ENCODE peak calls at places on chromosome X, in four cellular contexts. One of them, this sample, is unnamed.

GRCh38 chrX:13498220-13498619 is 71.2 kb upstream of the EGFL6 start:
- DNase-seq in K562: no peak
- DNase-seq in A549: no peak
- DNase-seq in GM12878: no peak
- DNase-seq in this sample: no peak

GRCh38 chrX:150314186-150314585 is 48.9 kb upstream of the MAMLD1 start:
- DNase-seq in K562: no peak
- DNase-seq in A549: no peak
- DNase-seq in GM12878: no peak
- DNase-seq in this sample: no peak

GRCh38 chrX:45716747-45717146 is 516.1 kb upstream of the DIPK2B start:
- DNase-seq in K562: no peak
- DNase-seq in A549: no peak
- DNase-seq in GM12878: no peak
- DNase-seq in this sample: no peak

GRCh38 chrX:109266034-109266433 is 215.9 kb downstream of the GUCY2F start:
- DNase-seq in K562: no peak
- DNase-seq in A549: no peak
- DNase-seq in GM12878: no peak
- DNase-seq in this sample: no peak

GRCh38 chrX:39212456-39212855 is 411.2 kb downstream of the MID1IP1 start:
- DNase-seq in K562: no peak
- DNase-seq in A549: no peak
- DNase-seq in GM12878: no peak
- DNase-seq in this sample: no peak

GRCh38 chrX:123422875-123423274 is 238.8 kb downstream of the GRIA3 start:
- DNase-seq in K562: peak
- DNase-seq in A549: peak
- DNase-seq in GM12878: no peak
- DNase-seq in this sample: peak

GRCh38 chrX:13495232-13495631 is 74.2 kb upstream of the EGFL6 start:
- DNase-seq in K562: no peak
- DNase-seq in A549: no peak
- DNase-seq in GM12878: no peak
- DNase-seq in this sample: no peak

GRCh38 chrX:139892512-139892911 is 40.3 kb downstream of the ATP11C start:
- DNase-seq in K562: no peak
- DNase-seq in A549: no peak
- DNase-seq in GM12878: peak
- DNase-seq in this sample: no peak

GRCh38 chrX:2609431-2610238 is 81.5 kb upstream of the CD99 start:
- DNase-seq in K562: no peak
- DNase-seq in A549: peak
- DNase-seq in GM12878: no peak
- DNase-seq in this sample: no peak

GRCh38 chrX:1578511-1579173 is 12.8 kb upstream of the AKAP17A start:
- DNase-seq in K562: no peak
- DNase-seq in A549: no peak
- DNase-seq in GM12878: no peak
- DNase-seq in this sample: no peak

GRCh38 chrX:10949541-10949940 is 161.6 kb upstream of the HCCS start:
- DNase-seq in K562: no peak
- DNase-seq in A549: no peak
- DNase-seq in GM12878: no peak
- DNase-seq in this sample: no peak

GRCh38 chrX:13533726-13534125 is 35.7 kb upstream of the EGFL6 start:
- DNase-seq in K562: no peak
- DNase-seq in A549: no peak
- DNase-seq in GM12878: no peak
- DNase-seq in this sample: no peak

GRCh38 chrX:49901068-49901467 is 21.3 kb upstream of the CLCN5 start:
- DNase-seq in K562: no peak
- DNase-seq in A549: no peak
- DNase-seq in GM12878: no peak
- DNase-seq in this sample: no peak

GRCh38 chrX:68462197-68462596 is 28.9 kb upstream of the OPHN1 start:
- DNase-seq in K562: no peak
- DNase-seq in A549: no peak
- DNase-seq in GM12878: no peak
- DNase-seq in this sample: no peak

GRCh38 chrX:19904778-19905367 is 17.5 kb upstream of the SH3KBP1 start:
- DNase-seq in K562: peak
- DNase-seq in A549: peak
- DNase-seq in GM12878: no peak
- DNase-seq in this sample: peak

GRCh38 chrX:109312757-109313156 is 169.1 kb downstream of the GUCY2F start:
- DNase-seq in K562: no peak
- DNase-seq in A549: no peak
- DNase-seq in GM12878: no peak
- DNase-seq in this sample: no peak

GRCh38 chrX:20060961-20061868 is 55.5 kb downstream of the MAP7D2 start:
- DNase-seq in K562: no peak
- DNase-seq in A549: no peak
- DNase-seq in GM12878: peak
- DNase-seq in this sample: no peak

GRCh38 chrX:71671043-71671829 is 3.9 kb downstream of the LOC101059915 start:
- DNase-seq in K562: no peak
- DNase-seq in A549: no peak
- DNase-seq in GM12878: no peak
- DNase-seq in this sample: no peak

GRCh38 chrX:49209434-49210251 is 9.7 kb upstream of the SYP start:
- DNase-seq in K562: peak
- DNase-seq in A549: no peak
- DNase-seq in GM12878: no peak
- DNase-seq in this sample: no peak

GRCh38 chrX:94057385-94057784 is 383.4 kb downstream of the FAM133A start:
- DNase-seq in K562: no peak
- DNase-seq in A549: no peak
- DNase-seq in GM12878: no peak
- DNase-seq in this sample: no peak

GRCh38 chrX:34146906-34147305 is 14.8 kb upstream of the FAM47A start:
- DNase-seq in K562: no peak
- DNase-seq in A549: no peak
- DNase-seq in GM12878: no peak
- DNase-seq in this sample: no peak

GRCh38 chrX:45009371-45010000 is 136.5 kb downstream of the KDM6A start:
- DNase-seq in K562: no peak
- DNase-seq in A549: no peak
- DNase-seq in GM12878: no peak
- DNase-seq in this sample: no peak

GRCh38 chrX:42797646-42798045 is 19.7 kb upstream of the PPP1R2C start:
- DNase-seq in K562: no peak
- DNase-seq in A549: no peak
- DNase-seq in GM12878: no peak
- DNase-seq in this sample: no peak
- TF ChIP-seq POLR2AphosphoS2 in K562: no peak
- TF ChIP-seq POLR2AphosphoS2 in A549: no peak
- TF ChIP-seq POLR2AphosphoS2 in GM12878: no peak
- TF ChIP-seq POLR2AphosphoS2 in this sample: no peak

DNA sequence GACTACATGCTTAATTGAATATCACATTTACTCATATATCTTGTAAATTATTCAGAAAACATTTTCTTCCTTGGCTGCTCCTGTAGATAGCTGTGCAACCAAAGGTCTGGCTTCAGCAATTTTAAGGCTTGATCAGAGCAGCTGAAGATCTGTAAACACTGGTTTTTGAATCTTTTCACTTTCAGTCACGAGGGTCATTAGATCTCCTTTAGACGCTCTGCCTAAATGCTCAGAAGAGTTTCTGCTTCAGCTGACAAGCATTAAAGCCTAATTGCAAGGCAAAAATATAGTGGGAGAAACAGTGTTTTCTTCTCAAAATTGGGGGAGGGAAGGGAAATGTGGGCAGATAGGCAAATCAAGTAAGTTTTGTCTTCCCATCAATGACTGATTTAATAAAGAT is 25.7 kb downstream of the TRPC5 start:
- DNase-seq in K562: no peak
- DNase-seq in A549: no peak
- DNase-seq in GM12878: peak
- DNase-seq in this sample: no peak
- TF ChIP-seq POLR2AphosphoS2 in K562: no peak
- TF ChIP-seq POLR2AphosphoS2 in A549: no peak
- TF ChIP-seq POLR2AphosphoS2 in GM12878: no peak
- TF ChIP-seq POLR2AphosphoS2 in this sample: no peak

GRCh38 chrX:81996166-81996565 is 794.3 kb downstream of the SH3BGRL start:
- DNase-seq in K562: no peak
- DNase-seq in A549: no peak
- DNase-seq in GM12878: no peak
- DNase-seq in this sample: no peak
- TF ChIP-seq POLR2AphosphoS2 in K562: no peak
- TF ChIP-seq POLR2AphosphoS2 in A549: no peak
- TF ChIP-seq POLR2AphosphoS2 in GM12878: no peak
- TF ChIP-seq POLR2AphosphoS2 in this sample: no peak

GRCh38 chrX:154714925-154715324 is 36.0 kb downstream of the GAB3 start:
- DNase-seq in K562: peak
- DNase-seq in A549: peak
- DNase-seq in GM12878: no peak
- DNase-seq in this sample: peak
- TF ChIP-seq POLR2AphosphoS2 in K562: no peak
- TF ChIP-seq POLR2AphosphoS2 in A549: no peak
- TF ChIP-seq POLR2AphosphoS2 in GM12878: no peak
- TF ChIP-seq POLR2AphosphoS2 in this sample: no peak

DNA sequence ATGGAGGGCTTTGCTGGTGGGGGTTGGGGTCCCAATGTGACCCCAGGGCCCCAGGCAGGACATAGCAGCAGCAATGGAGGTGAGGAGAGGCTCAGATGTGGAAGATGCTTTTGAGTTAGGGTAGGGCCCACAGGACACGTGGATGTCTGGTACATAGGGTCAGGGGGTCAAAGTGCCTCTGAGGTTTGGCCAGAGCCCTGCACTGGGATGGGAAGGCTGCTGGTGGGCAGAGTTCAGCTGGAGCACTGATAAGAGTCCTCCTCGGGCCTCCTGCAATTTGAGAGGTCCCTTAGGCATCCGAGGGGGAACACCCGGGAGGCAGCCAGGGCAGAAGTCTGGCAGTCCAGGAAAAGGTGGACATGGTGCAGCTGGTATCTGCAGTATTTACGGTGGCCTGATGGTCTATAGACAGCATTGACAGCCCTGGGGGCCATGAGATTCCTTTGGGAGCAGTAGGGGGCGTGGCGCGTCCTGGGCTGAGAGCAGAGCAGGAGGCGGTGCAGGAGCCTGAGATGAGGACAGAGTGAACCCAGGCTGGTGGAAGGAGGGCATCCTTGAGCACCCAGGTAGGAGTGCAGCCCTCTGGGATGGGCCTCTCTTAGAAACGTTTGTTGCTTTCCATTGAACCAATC is 22.6 kb downstream of the CCNQ start:
- DNase-seq in K562: no peak
- DNase-seq in A549: no peak
- DNase-seq in GM12878: no peak
- DNase-seq in this sample: no peak
- TF ChIP-seq POLR2AphosphoS2 in K562: no peak
- TF ChIP-seq POLR2AphosphoS2 in A549: no peak
- TF ChIP-seq POLR2AphosphoS2 in GM12878: no peak
- TF ChIP-seq POLR2AphosphoS2 in this sample: no peak

This sample was measured in HepG2.